ENCODE peak calls at places on chromosomes 2 and 18, in nine cellular contexts. M, Q, R, S, X, I, U, Z and O are unnamed samples.

GRCh38 chr2:47091118-47091517 is 64.0 kb downstream of the STPG4 start:
- DNase-seq in M (no peak), Q (no peak), R (no peak), S (no peak), X (no peak), I (no peak), U (no peak), Z (no peak), O (no peak)

GRCh38 chr2:157596992-157597681 is 31.5 kb downstream of the ACVR1C start:
- DNase-seq in M (peak), Q (no peak), R (peak), S (no peak), X (peak), I (no peak), U (peak), Z (peak), O (peak)

GRCh38 chr2:42922790-42923631 is 130.6 kb upstream of the HAAO start:
- DNase-seq in M (peak), Q (no peak), R (no peak), S (no peak), X (peak), I (no peak), U (peak), Z (no peak), O (no peak)

GRCh38 chr2:11329759-11330158 is 14.7 kb downstream of the ROCK2 start:
- DNase-seq in M (no peak), Q (no peak), R (no peak), S (no peak), X (no peak), I (no peak), U (no peak), Z (no peak), O (no peak)

GRCh38 chr2:667332-668000 is 9.7 kb downstream of the TMEM18 start:
- DNase-seq in M (no peak), Q (no peak), R (no peak), S (peak), X (no peak), I (no peak), U (no peak), Z (no peak), O (peak)

GRCh38 chr18:9244376-9244775 is 90.2 kb upstream of the TWSG1 start:
- DNase-seq in M (no peak), Q (no peak), R (no peak), S (no peak), X (no peak), I (no peak), U (no peak), Z (no peak), O (no peak)

GRCh38 chr2:239816571-239816970 is 208.6 kb downstream of the NDUFA10 start:
- DNase-seq in M (no peak), Q (no peak), R (no peak), S (no peak), X (no peak), I (no peak), U (no peak), Z (no peak), O (peak)

GRCh38 chr2:183035298-183035953 is 2.8 kb downstream of the NCKAP1 start:
- DNase-seq in M (no peak), Q (no peak), R (no peak), S (no peak), X (no peak), I (no peak), U (no peak), Z (no peak), O (peak)

GRCh38 chr2:55133467-55134315 is 83.4 kb upstream of the RTN4 start:
- DNase-seq in M (peak), Q (no peak), R (no peak), S (peak), X (peak), I (peak), U (no peak), Z (peak), O (peak)

GRCh38 chr2:189560273-189560586 is 20.4 kb downstream of the SLC40A1 start:
- DNase-seq in M (no peak), Q (no peak), R (no peak), S (no peak), X (no peak), I (no peak), U (no peak), Z (no peak), O (no peak)

GRCh38 chr2:29259221-29259620 is 144.0 kb downstream of the CLIP4 start:
- DNase-seq in M (no peak), Q (no peak), R (no peak), S (no peak), X (no peak), I (no peak), U (no peak), Z (no peak), O (no peak)

GRCh38 chr18:47772374-47773248 is 157.8 kb downstream of the SMAD2 start:
- DNase-seq in M (peak), Q (peak), R (peak), S (peak), X (no peak), I (no peak), U (peak), Z (no peak), O (peak)

GRCh38 chr2:101124061-101124460 is 27.1 kb downstream of the TBC1D8 start:
- DNase-seq in M (no peak), Q (no peak), R (no peak), S (no peak), X (no peak), I (no peak), U (no peak), Z (no peak), O (no peak)

GRCh38 chr2:159961005-159961404 is 101.4 kb downstream of the PLA2R1 start:
- DNase-seq in M (no peak), Q (no peak), R (no peak), S (no peak), X (no peak), I (no peak), U (peak), Z (no peak), O (no peak)

GRCh38 chr18:76476665-76477561 is 18.1 kb downstream of the ZNF516 start:
- DNase-seq in M (no peak), Q (no peak), R (no peak), S (no peak), X (no peak), I (no peak), U (no peak), Z (no peak), O (peak)
- TF ChIP-seq POLR2A in M (no peak), Q (no peak), R (no peak), S (no peak), X (no peak), I (no peak), U (no peak), Z (no peak), O (no peak)

GRCh38 chr2:129189617-129190016 is 789.8 kb upstream of the RAB6C start:
- DNase-seq in M (no peak), Q (no peak), R (no peak), S (no peak), X (no peak), I (no peak), U (no peak), Z (no peak), O (no peak)

GRCh38 chr2:129192117-129192516 is 787.3 kb upstream of the RAB6C start:
- DNase-seq in M (no peak), Q (no peak), R (no peak), S (no peak), X (no peak), I (no peak), U (no peak), Z (no peak), O (no peak)

GRCh38 chr2:129191530-129191929 is 787.9 kb upstream of the RAB6C start:
- DNase-seq in M (no peak), Q (no peak), R (no peak), S (no peak), X (no peak), I (no peak), U (no peak), Z (no peak), O (no peak)

GRCh38 chr2:129187379-129187778 is 792.1 kb upstream of the RAB6C start:
- DNase-seq in M (no peak), Q (no peak), R (no peak), S (no peak), X (no peak), I (no peak), U (no peak), Z (no peak), O (no peak)

DNA sequence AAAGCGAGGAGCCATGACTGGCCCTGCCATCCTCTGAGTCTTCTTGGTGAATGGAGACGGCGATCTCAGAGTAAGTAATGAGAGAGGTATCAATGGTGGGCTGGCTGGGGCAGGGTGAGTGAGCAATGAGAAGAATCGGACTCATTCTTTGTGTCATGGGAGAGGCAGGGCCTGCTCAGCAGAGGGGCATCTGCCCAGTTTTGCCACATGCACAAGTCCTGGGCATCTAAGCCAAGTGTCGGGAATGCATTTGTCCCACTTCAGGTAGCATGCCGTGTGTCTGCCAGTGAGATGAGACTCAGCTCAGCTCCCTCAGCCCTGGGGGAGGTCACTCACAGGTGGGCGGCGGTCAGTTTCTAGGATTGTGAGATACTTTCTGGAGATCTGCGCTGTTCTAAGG is 791.0 kb upstream of the RAB6C start:
- DNase-seq in M (no peak), Q (no peak), R (no peak), S (no peak), X (no peak), I (no peak), U (no peak), Z (no peak), O (no peak)
- TF ChIP-seq POLR2A in M (no peak), Q (no peak), R (no peak), S (no peak), X (no peak), I (no peak), U (no peak), Z (no peak), O (no peak)

DNA sequence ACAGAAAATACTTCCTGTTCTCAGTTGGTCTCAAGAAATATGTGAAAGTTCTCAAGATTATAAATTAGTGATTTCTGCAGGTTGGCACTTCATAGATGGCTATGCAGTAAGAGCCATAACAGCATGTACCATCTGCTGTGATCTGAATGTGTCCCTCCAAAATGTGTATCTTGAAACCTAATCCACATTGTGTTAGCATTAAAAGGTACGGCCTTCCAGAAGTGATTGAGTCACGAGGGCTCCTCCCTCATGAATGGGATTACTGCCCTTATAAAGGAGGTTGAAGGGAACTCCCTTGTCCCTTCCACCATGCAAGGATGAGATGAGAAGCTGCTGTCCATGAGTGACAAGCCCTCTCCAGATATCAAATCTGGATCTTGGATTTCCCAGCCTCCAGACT is 45.0 kb downstream of the METTL4 start:
- DNase-seq in M (no peak), Q (no peak), R (no peak), S (no peak), X (no peak), I (no peak), U (no peak), Z (no peak), O (no peak)
- TF ChIP-seq POLR2A in M (no peak), Q (no peak), R (no peak), S (no peak), X (no peak), I (no peak), U (no peak), Z (no peak), O (no peak)

DNA sequence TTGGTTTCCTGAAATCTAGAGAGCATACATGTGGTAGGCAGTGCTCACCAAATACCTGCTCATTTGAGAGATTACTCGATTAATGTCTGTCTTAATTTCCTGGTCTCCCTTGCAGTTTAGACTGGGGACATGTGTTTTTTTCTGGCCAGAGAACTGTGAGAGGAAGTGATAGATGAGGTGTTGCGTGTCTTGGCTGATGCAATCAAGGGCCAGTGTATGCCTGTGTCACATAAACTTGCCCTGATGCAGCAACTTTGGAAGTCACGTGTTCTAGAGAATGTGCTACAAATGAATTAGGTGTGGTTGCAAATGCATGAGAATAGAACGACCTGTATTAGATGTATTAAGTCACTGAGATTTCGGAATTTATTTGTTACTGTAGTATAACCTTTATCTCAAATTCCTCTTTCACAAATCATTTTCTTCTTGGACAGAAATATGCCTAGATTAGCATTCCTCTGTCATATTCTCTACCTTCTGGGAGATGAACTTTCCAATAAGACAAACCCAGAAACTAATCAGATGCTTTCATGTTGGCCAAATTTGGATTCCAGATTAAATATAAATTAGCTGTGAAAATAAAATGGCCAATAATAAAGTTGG is 9.9 kb upstream of the IL1A start:
- DNase-seq in M (peak), Q (peak), R (no peak), S (no peak), X (peak), I (no peak), U (no peak), Z (peak), O (peak)
- TF ChIP-seq POLR2A in M (no peak), Q (no peak), R (no peak), S (no peak), X (no peak), I (no peak), U (no peak), Z (no peak), O (no peak)

DNA sequence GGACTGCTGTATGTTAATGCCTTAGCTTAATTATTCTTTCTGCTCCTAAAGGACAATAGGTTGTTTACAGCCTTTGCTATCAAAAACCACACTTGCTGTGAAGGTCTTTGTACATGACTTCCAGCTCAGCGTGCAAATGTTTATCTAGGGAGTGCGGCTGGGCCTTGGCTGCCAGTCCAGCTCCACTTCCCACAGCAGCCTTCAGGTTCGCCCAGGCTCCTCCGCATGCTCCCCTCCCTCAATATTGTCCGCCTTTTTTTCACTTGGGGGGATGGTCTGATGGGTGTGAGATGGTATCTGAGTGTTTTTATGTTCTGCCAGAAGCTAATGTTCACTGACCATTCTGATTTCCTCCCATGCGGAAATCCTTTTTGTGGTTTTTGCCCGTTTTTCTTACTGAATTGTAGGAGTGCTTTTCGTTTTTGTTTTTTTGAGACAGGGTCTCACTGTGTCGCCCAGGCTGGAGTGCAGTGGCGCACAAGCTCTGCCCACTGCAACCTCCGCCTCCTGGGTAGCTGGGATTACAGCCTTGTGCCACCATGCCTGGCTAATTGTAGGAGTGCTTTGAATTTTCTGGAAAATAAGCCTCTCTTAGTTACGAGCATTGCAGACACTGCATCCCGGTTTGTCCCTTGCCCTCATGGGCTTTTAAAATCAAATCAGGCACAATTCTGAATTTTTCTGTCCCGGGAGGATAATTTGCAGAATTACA is 28.8 kb downstream of the SH3BP4 start:
- DNase-seq in M (peak), Q (peak), R (no peak), S (no peak), X (no peak), I (no peak), U (peak), Z (no peak), O (no peak)
- TF ChIP-seq POLR2A in M (no peak), Q (no peak), R (no peak), S (no peak), X (no peak), I (no peak), U (peak), Z (no peak), O (no peak)

GRCh38 chr2:191013617-191013875 is 425 bp downstream of the STAT1 start:
- DNase-seq in M (no peak), Q (no peak), R (no peak), S (no peak), X (no peak), I (no peak), U (no peak), Z (no peak), O (no peak)

GRCh38 chr2:191012845-191013616 is 940 bp downstream of the STAT1 start:
- DNase-seq in M (no peak), Q (no peak), R (no peak), S (no peak), X (no peak), I (no peak), U (peak), Z (no peak), O (peak)

GRCh38 chr2:191009541-191010374 is 4.2 kb downstream of the STAT1 start:
- DNase-seq in M (no peak), Q (no peak), R (no peak), S (no peak), X (no peak), I (no peak), U (no peak), Z (no peak), O (no peak)

GRCh38 chr2:191012346-191012745 is 1.6 kb downstream of the STAT1 start:
- DNase-seq in M (no peak), Q (no peak), R (no peak), S (no peak), X (no peak), I (no peak), U (no peak), Z (no peak), O (no peak)

GRCh38 chr2:191010887-191011885 is 2.8 kb downstream of the STAT1 start:
- DNase-seq in M (no peak), Q (no peak), R (no peak), S (no peak), X (no peak), I (no peak), U (no peak), Z (no peak), O (no peak)
- TF ChIP-seq POLR2A in M (no peak), Q (no peak), R (no peak), S (no peak), X (no peak), I (no peak), U (no peak), Z (no peak), O (no peak)

GRCh38 chr2:218419630-218420216 is 800 bp downstream of the VIL1 start:
- DNase-seq in M (no peak), Q (no peak), R (no peak), S (no peak), X (no peak), I (no peak), U (no peak), Z (no peak), O (no peak)
- TF ChIP-seq POLR2A in M (no peak), Q (no peak), R (no peak), S (no peak), X (no peak), I (no peak), U (no peak), Z (no peak), O (no peak)

GRCh38 chr2:186884585-186884984 is 35.6 kb upstream of the ZSWIM2 start:
- DNase-seq in M (no peak), Q (no peak), R (no peak), S (no peak), X (no peak), I (no peak), U (no peak), Z (no peak), O (no peak)
- TF ChIP-seq POLR2A in M (no peak), Q (no peak), R (no peak), S (no peak), X (no peak), I (no peak), U (no peak), Z (no peak), O (no peak)